ENCODE peak calls at places on chromosomes 12 and 14, in five cellular contexts. O is stimulated activated CD4-positive, alpha-beta T cell treated with anti-CD3 and anti-CD28 coated beads, Interleukin-4, amount 100 ng/mL, for 1 hour; H is effector memory CD8-positive, alpha-beta T cell; M is NCI-H1694; F is stimulated activated CD8-positive, alpha-beta memory T cell treated with anti-CD3 and anti-CD28 coated beads, Interleukin-4, amount 100 ng/mL, for 48 hours. C is an unnamed sample.

GRCh38 chr14:79598339-79598738 is 613.0 kb downstream of the DIO2 start:
- DNase-seq in O (no peak), H (no peak), M (no peak), F (no peak), C (peak)

GRCh38 chr12:53505555-53506449 is 1.5 kb downstream of the NPFF start:
- DNase-seq in O (no peak), H (no peak), M (no peak), F (no peak), C (no peak)

GRCh38 chr12:52305921-52306705 is 14.8 kb upstream of the KRT81 start:
- DNase-seq in O (no peak), H (no peak), M (no peak), F (no peak), C (no peak)

GRCh38 chr12:107339932-107340331 is 246.6 kb upstream of the CRY1 start:
- DNase-seq in O (no peak), H (no peak), M (no peak), F (no peak), C (no peak)

GRCh38 chr12:92571844-92572543 is 130.8 kb upstream of the PLEKHG7 start:
- DNase-seq in O (no peak), H (no peak), M (no peak), F (no peak), C (no peak)

GRCh38 chr14:86662334-86662733 is 1132.4 kb downstream of the FLRT2 start:
- DNase-seq in O (no peak), H (no peak), M (no peak), F (no peak), C (no peak)

GRCh38 chr12:4133636-4134433 is 139.7 kb upstream of the CCND2 start:
- DNase-seq in O (no peak), H (no peak), M (no peak), F (no peak), C (no peak)

GRCh38 chr12:25694072-25694471 is 141.0 kb upstream of the LMNTD1 start:
- DNase-seq in O (no peak), H (no peak), M (no peak), F (no peak), C (peak)

GRCh38 chr12:95231190-95231589 is 13.6 kb downstream of the VEZT start:
- DNase-seq in O (no peak), H (no peak), M (no peak), F (no peak), C (peak)

GRCh38 chr14:87233266-87233665 is 759.7 kb downstream of the GALC start:
- DNase-seq in O (no peak), H (no peak), M (no peak), F (no peak), C (no peak)

GRCh38 chr12:32483499-32483898 is 84.1 kb downstream of the FGD4 start:
- DNase-seq in O (no peak), H (no peak), M (no peak), F (no peak), C (peak)

GRCh38 chr14:33342299-33342974 is 403.8 kb downstream of the NPAS3 start:
- DNase-seq in O (no peak), H (no peak), M (no peak), F (no peak), C (no peak)

GRCh38 chr12:581746-582145 is 81.5 kb downstream of the NINJ2 start:
- DNase-seq in O (no peak), H (no peak), M (no peak), F (no peak), C (no peak)

C was measured in cardiac fibroblast.